ENCODE peak calls at places on chromosomes 13 and 19, in ten cellular contexts. K is neural progenitor cell, E is lower lobe of right lung, A is thoracic aorta, U is WTC11, J is SK-N-SH, I is upper lobe of right lung, N is PC-9, C is lower leg skin, R is mesothelial cell of epicardium. O is an unnamed sample.

GRCh38 chr13:65036999-65037398 is 2193.1 kb downstream of the PCDH9 start:
- DNase-seq in R (no peak), I (no peak), U (no peak), N (no peak), K (no peak), C (no peak), J (no peak), E (no peak), A (no peak), O (no peak)

GRCh38 chr19:56692496-56692895 is 20.9 kb upstream of the ZNF835 start:
- DNase-seq in I (no peak), J (no peak), U (no peak), K (no peak), E (no peak), C (no peak), A (no peak), R (no peak), N (no peak), O (no peak)

GRCh38 chr19:9797871-9798270 is 21.0 kb downstream of the FBXL12 start:
- DNase-seq in A (no peak), E (no peak), R (no peak), K (no peak), U (no peak), C (no peak), I (no peak), J (no peak), N (peak), O (no peak)

GRCh38 chr19:33429891-33430673 is 56.6 kb downstream of the CEBPG start:
- DNase-seq in C (no peak), I (peak), N (no peak), K (no peak), U (no peak), R (no peak), A (no peak), E (peak), J (no peak), O (no peak)

GRCh38 chr13:34360702-34361101 is 542.8 kb downstream of the RFC3 start:
- DNase-seq in J (no peak), E (no peak), A (no peak), C (no peak), U (no peak), N (peak), I (no peak), K (no peak), R (no peak), O (no peak)

GRCh38 chr13:77891486-77891885 is 27.1 kb downstream of the EDNRB start:
- DNase-seq in C (no peak), J (no peak), E (no peak), A (no peak), K (no peak), I (no peak), R (no peak), N (no peak), U (no peak), O (no peak)

GRCh38 chr13:71378992-71379905 is 487.8 kb downstream of the DACH1 start:
- DNase-seq in R (no peak), E (no peak), I (no peak), N (no peak), J (no peak), A (no peak), K (no peak), C (no peak), U (no peak), O (no peak)

GRCh38 chr13:111259058-111259457 is 61.4 kb upstream of the TEX29 start:
- DNase-seq in J (no peak), N (no peak), U (no peak), R (no peak), I (no peak), K (no peak), E (no peak), A (no peak), C (no peak), O (no peak)

GRCh38 chr19:53521373-53522202 is 16.4 kb upstream of the ZNF331 start:
- DNase-seq in U (no peak), I (no peak), C (no peak), N (no peak), R (no peak), E (no peak), J (peak), K (no peak), A (no peak), O (no peak)

GRCh38 chr13:113006660-113007059 is 37.6 kb downstream of the MCF2L start:
- DNase-seq in I (no peak), K (no peak), J (no peak), R (no peak), E (no peak), C (no peak), N (no peak), A (no peak), U (no peak), O (no peak)

GRCh38 chr13:113004126-113004525 is 35.1 kb downstream of the MCF2L start:
- DNase-seq in N (no peak), A (no peak), K (no peak), I (no peak), E (peak), C (no peak), J (no peak), R (no peak), U (no peak), O (no peak)

GRCh38 chr13:113005076-113005865 is 36.3 kb downstream of the MCF2L start:
- DNase-seq in U (no peak), N (no peak), I (no peak), J (no peak), E (no peak), R (no peak), C (no peak), K (no peak), A (no peak), O (no peak)

GRCh38 chr13:113008841-113009240 is 39.8 kb downstream of the MCF2L start:
- DNase-seq in E (no peak), J (no peak), I (no peak), U (no peak), A (no peak), R (no peak), N (no peak), C (no peak), K (no peak), O (no peak)

GRCh38 chr13:113005997-113006396 is 37.0 kb downstream of the MCF2L start:
- DNase-seq in I (no peak), A (no peak), K (no peak), R (no peak), J (no peak), E (no peak), N (no peak), C (no peak), U (no peak), O (no peak)
- TF ChIP-seq CTCF in I (no peak), A (no peak), K (no peak), R (no peak), J (no peak), E (no peak), N (no peak), C (no peak), U (no peak), O (no peak)

GRCh38 chr13:38635030-38635429 is 51.8 kb upstream of the FREM2 start:
- DNase-seq in K (peak), E (no peak), N (no peak), U (no peak), J (no peak), A (no peak), C (no peak), R (no peak), I (no peak), O (no peak)
- TF ChIP-seq CTCF in K (peak), E (no peak), N (no peak), U (no peak), J (no peak), A (no peak), C (no peak), R (no peak), I (no peak), O (no peak)

GRCh38 chr19:17445526-17446165 is 2.8 kb downstream of the TMEM221 start:
- DNase-seq in A (no peak), K (no peak), E (no peak), J (no peak), N (no peak), R (no peak), I (no peak), C (no peak), U (no peak), O (no peak)

GRCh38 chr19:17436094-17436873 is 12.2 kb downstream of the TMEM221 start:
- DNase-seq in R (no peak), K (no peak), N (no peak), A (no peak), E (no peak), J (no peak), I (no peak), C (no peak), U (no peak), O (no peak)

GRCh38 chr19:17436874-17437267 is 11.6 kb downstream of the TMEM221 start:
- DNase-seq in I (no peak), R (no peak), N (no peak), K (no peak), C (no peak), A (no peak), U (no peak), J (no peak), E (no peak), O (no peak)

GRCh38 chr19:17441241-17442135 is 7.0 kb downstream of the TMEM221 start:
- DNase-seq in C (no peak), U (peak), I (no peak), E (no peak), R (no peak), J (peak), N (peak), A (no peak), K (peak), O (peak)
- TF ChIP-seq CTCF in C (no peak), U (no peak), I (peak), E (peak), R (no peak), J (peak), N (peak), A (peak), K (peak), O (no peak)

GRCh38 chr19:50535672-50536071 is 22.0 kb upstream of the ASPDH start:
- DNase-seq in C (no peak), I (no peak), R (no peak), U (no peak), N (no peak), K (no peak), E (no peak), A (no peak), J (no peak), O (no peak)

GRCh38 chr19:50534478-50534877 is 20.8 kb upstream of the ASPDH start:
- DNase-seq in J (no peak), N (no peak), I (no peak), E (no peak), C (no peak), U (no peak), A (no peak), K (no peak), R (no peak), O (no peak)

GRCh38 chr19:50537306-50537685 is 23.6 kb upstream of the ASPDH start:
- DNase-seq in U (no peak), J (no peak), A (no peak), R (no peak), I (no peak), K (no peak), E (no peak), C (no peak), N (no peak), O (no peak)

GRCh38 chr19:50537769-50538230 is 24.1 kb upstream of the ASPDH start:
- DNase-seq in R (peak), C (peak), N (peak), U (peak), A (no peak), I (peak), J (peak), K (peak), E (peak), O (peak)

GRCh38 chr19:50536662-50537305 is 23.1 kb upstream of the ASPDH start:
- DNase-seq in R (no peak), I (no peak), U (no peak), E (no peak), C (no peak), K (no peak), A (no peak), N (no peak), J (no peak), O (no peak)
- TF ChIP-seq CTCF in R (no peak), I (no peak), U (no peak), E (no peak), C (no peak), K (peak), A (no peak), N (no peak), J (no peak), O (no peak)

DNA sequence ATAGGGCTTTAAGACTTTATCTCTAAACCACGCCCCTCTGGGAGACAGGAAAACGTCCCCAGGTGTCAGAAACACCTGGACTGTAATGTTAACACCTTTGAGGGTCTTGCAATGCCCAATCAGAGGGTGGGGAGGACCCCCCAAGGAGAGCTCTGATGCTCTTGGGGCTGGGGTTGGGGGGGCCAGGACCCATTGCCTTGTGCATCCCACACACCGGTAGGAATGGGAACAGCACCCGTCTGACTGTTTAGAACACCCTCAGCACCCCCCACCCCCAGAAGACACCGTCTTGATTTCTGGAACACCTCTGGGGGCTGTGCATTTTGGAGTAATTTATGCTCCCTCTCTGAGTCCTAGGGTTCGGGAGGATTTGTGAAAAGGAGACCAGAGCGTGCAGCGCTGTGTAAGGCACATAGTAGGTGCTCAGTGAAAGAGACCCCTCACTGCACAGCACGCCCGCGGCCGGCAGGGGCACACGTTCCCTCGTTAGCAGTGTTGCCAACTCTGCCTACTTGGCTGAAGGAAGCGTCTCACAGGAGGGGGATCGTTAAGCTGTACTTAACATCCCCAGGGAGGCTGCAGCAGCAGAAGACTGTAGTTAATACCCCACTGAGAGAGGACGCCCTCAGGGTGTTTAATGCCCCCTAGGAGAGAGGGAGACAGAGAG is 2.8 kb upstream of the ERFL start:
- DNase-seq in J (no peak), N (no peak), C (no peak), U (peak), K (peak), R (no peak), A (no peak), I (no peak), E (no peak), O (no peak)
- TF ChIP-seq CTCF in J (peak), N (no peak), C (no peak), U (peak), K (peak), R (no peak), A (no peak), I (peak), E (peak), O (peak)

O was measured in endothelial cell.